ENCODE peak calls at places on chromosome 18, in eight cellular contexts. S is neural crest cell, E is stomach, B is WERI-Rb-1, H is PC-3, P is cardiac fibroblast, C is fibroblast of mammary gland, D is Peyer's patch. J is an unnamed sample.

GRCh38 chr18:6488956-6489355 is 74.2 kb upstream of the L3MBTL4 start:
- DNase-seq in E (no peak), B (no peak), S (no peak), C (peak), H (peak), P (no peak), D (no peak), J (no peak)

GRCh38 chr18:26574958-26575864 is 26.9 kb upstream of the KCTD1 start:
- DNase-seq in C (peak), D (no peak), S (peak), H (peak), B (no peak), P (peak), E (peak), J (peak)

GRCh38 chr18:13159579-13159978 is 59.0 kb upstream of the LDLRAD4 start:
- DNase-seq in D (no peak), C (peak), E (no peak), P (peak), S (peak), H (peak), B (peak), J (peak)

GRCh38 chr18:79521806-79522205 is 126.1 kb downstream of the NFATC1 start:
- DNase-seq in B (no peak), S (no peak), C (no peak), D (peak), E (no peak), P (no peak), H (no peak), J (no peak)

GRCh38 chr18:26462304-26462703 is 86.0 kb downstream of the KCTD1 start:
- DNase-seq in E (no peak), B (no peak), S (no peak), P (no peak), D (no peak), H (no peak), C (no peak), J (no peak)

GRCh38 chr18:59718108-59719057 is 21.2 kb upstream of the CCBE1 start:
- DNase-seq in C (peak), D (no peak), H (peak), E (no peak), P (peak), B (no peak), S (no peak), J (peak)

GRCh38 chr18:13003466-13003896 is 12.3 kb downstream of the CEP192 start:
- DNase-seq in S (peak), D (no peak), B (peak), H (peak), P (peak), E (peak), C (peak), J (peak)

GRCh38 chr18:55002261-55002660 is 43.0 kb upstream of the CCDC68 start:
- DNase-seq in D (no peak), S (no peak), P (no peak), H (no peak), C (no peak), B (no peak), E (no peak), J (no peak)

GRCh38 chr18:34153711-34154110 is 71.0 kb downstream of the NOL4 start:
- DNase-seq in E (no peak), D (no peak), H (peak), C (peak), S (no peak), B (no peak), P (peak), J (no peak)

DNA sequence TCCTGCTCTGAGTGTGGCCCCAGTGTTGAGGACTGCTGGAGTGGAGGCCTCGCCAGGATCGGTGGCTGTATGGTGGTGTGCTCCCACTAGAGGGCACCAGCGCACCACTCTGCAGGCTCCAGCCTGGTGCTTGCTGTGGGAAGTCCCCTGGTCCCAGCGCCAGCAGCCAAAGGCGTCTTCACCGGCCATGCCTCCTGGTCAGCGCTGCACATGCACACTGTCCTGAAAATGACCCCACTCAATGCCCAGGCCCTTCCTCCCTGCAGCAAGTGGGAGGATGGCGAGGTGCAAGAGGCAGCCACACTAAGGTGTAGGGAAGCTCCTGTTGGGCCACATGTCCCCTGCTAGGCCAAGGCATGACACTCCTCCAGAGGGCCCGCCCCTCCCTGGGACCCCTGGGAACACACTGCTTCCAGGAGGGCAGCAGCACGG is 136.5 kb downstream of the CTIF start:
- DNase-seq in S (peak), C (peak), P (peak), H (peak), D (peak), B (peak), E (peak), J (peak)
- TF ChIP-seq CTCF in S (peak), C (peak), P (peak), H (peak), D (peak), B (peak), E (no peak), J (peak)

GRCh38 chr18:27661320-27662049 is 476.4 kb upstream of the CHST9 start:
- DNase-seq in E (no peak), H (no peak), B (no peak), S (no peak), D (no peak), P (no peak), C (no peak), J (no peak)
- TF ChIP-seq CTCF in E (no peak), H (no peak), B (no peak), S (no peak), D (no peak), P (no peak), C (no peak), J (no peak)

DNA sequence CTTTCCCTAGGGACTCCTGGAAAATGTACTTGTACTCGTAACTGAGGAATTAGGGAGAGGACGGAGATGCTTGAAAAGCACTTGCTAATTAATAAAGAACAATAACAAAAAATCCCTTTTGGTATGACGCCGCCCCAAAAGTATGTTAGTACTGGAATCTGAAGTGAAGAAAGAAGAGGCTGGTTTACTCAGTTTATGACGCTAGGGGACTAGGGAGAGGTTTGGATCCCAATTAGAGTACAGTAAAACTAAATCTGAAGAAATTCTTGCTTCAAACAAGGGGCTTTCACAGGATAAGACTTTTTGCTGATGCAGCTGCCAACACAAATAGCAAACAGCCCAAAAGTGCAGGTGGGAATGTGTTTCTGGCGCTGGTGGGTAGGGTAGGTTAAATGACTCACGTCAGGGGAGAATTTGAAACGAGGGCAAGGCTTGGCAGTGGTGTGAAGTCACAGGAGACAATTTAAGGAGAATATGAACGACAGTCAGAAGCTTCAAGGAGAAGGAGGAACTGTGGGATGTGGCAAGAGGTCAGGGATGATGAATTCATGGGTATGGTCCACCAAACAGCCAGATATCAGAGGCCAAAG is 1.2 kb upstream of the ZNF396 start:
- DNase-seq in E (no peak), C (peak), S (no peak), D (no peak), B (no peak), P (peak), H (no peak), J (peak)
- TF ChIP-seq CTCF in E (no peak), C (no peak), S (no peak), D (no peak), B (no peak), P (no peak), H (no peak), J (peak)

DNA sequence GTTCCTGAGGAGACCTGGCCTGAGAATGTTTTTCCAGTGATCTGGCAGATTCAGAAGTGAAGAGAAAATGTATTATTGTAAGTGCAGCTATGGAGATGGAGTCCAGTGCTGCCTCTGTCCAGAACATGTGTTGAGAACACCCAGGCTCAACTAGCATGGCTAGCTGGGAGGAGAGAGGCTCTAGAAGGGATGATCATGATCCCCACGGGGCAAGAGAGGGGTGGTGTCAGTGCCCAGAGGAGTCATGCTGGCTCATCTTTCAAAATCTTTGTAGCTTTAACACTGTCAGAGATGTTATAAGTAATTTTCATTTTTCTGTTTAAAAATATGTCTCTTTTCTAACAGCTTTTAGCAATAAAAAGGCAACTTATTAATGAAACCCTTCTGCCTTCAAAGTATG is 366.9 kb upstream of the RAB12 start:
- DNase-seq in D (no peak), B (no peak), H (no peak), C (peak), S (no peak), E (no peak), P (no peak), J (no peak)
- TF ChIP-seq CTCF in D (no peak), B (no peak), H (no peak), C (no peak), S (no peak), E (no peak), P (no peak), J (no peak)

GRCh38 chr18:63154350-63155152 is 165.0 kb downstream of the BCL2 start:
- DNase-seq in S (no peak), H (no peak), P (no peak), E (no peak), D (no peak), C (no peak), B (no peak), J (no peak)
- TF ChIP-seq CTCF in S (no peak), H (no peak), P (no peak), E (no peak), D (no peak), C (no peak), B (no peak), J (no peak)

J was measured in HFFc6.